ENCODE peak calls at places on chromosomes 13 and 19, in eight cellular contexts. D is IMR-90; M is psoas muscle; T is thoracic aorta; S is endothelial cell of umbilical vein; E is mammary epithelial cell; H is CD8-positive, alpha-beta T cell; L is heart left ventricle. W is an unnamed sample.

GRCh38 chr19:41696402-41697197 is 8.5 kb upstream of the CEACAM7 start:
- DNase-seq in D (no peak), M (no peak), H (no peak), S (peak; percentile 7), L (no peak), E (no peak), T (no peak), W (no peak)

GRCh38 chr13:33992891-33993336 is 175.0 kb downstream of the RFC3 start:
- DNase-seq in T (no peak), M (no peak), L (no peak), S (no peak), H (no peak), D (no peak), E (no peak), W (no peak)

GRCh38 chr13:49869514-49869913 is 66.6 kb downstream of the SPRYD7 start:
- DNase-seq in D (peak; percentile 36), H (no peak), L (no peak), T (no peak), M (no peak), E (no peak), S (peak; percentile 22), W (no peak)

GRCh38 chr19:4910594-4911273 is 1.4 kb downstream of the UHRF1 start:
- DNase-seq in M (no peak), S (peak; percentile 40), T (no peak), H (no peak), D (peak; percentile 64), E (no peak), L (no peak), W (no peak)

GRCh38 chr19:50323782-50324133 is 5.4 kb downstream of the KCNC3 start:
- DNase-seq in T (no peak), H (no peak), D (no peak), L (no peak), S (no peak), M (no peak), E (no peak), W (no peak)

GRCh38 chr19:21317821-21318220 is 11.4 kb downstream of the ZNF708 start:
- DNase-seq in E (no peak), H (no peak), L (no peak), S (no peak), M (no peak), T (no peak), D (no peak), W (no peak)

GRCh38 chr13:44271915-44272341 is 101.7 kb upstream of the SERP2 start:
- DNase-seq in T (no peak), M (peak; percentile 80), E (no peak), S (no peak), H (no peak), D (no peak), L (peak; percentile 44), W (no peak)

GRCh38 chr13:33258437-33259193 is 26.9 kb downstream of the STARD13 start:
- DNase-seq in S (no peak), D (peak; percentile 63), H (no peak), T (no peak), L (no peak), M (no peak), E (no peak), W (no peak)

GRCh38 chr19:53537523-53538377 is at the start of gene ZNF331:
- DNase-seq in M (peak; percentile 93), S (peak; percentile 82), L (peak; percentile 89), H (peak; percentile 97), T (peak; percentile 33), E (peak; percentile 65), D (peak; percentile 83), W (peak; percentile 80)

GRCh38 chr13:76148926-76149325 is 512.8 kb downstream of the LMO7 start:
- DNase-seq in L (no peak), D (peak; percentile 93), H (no peak), T (no peak), S (no peak), M (no peak), E (peak; percentile 39), W (no peak)

GRCh38 chr13:110561335-110562033 is at the start of gene RAB20:
- DNase-seq in L (peak; percentile 91), H (peak; percentile 28), T (peak; percentile 54), S (peak; percentile 67), D (peak; percentile 76), M (peak; percentile 90), E (peak; percentile 76), W (peak; percentile 91)

GRCh38 chr13:40064723-40065122 is 409.3 kb downstream of the COG6 start:
- DNase-seq in T (peak; percentile 44), H (no peak), D (peak; percentile 1), M (no peak), E (peak; percentile 80), L (no peak), S (peak; percentile 57), W (no peak)

GRCh38 chr19:15252398-15253018 is 20.3 kb upstream of the EPHX3 start:
- DNase-seq in D (peak; percentile 45), T (no peak), L (no peak), H (no peak), M (peak; percentile 70), S (peak; percentile 22), E (no peak), W (no peak)

DNA sequence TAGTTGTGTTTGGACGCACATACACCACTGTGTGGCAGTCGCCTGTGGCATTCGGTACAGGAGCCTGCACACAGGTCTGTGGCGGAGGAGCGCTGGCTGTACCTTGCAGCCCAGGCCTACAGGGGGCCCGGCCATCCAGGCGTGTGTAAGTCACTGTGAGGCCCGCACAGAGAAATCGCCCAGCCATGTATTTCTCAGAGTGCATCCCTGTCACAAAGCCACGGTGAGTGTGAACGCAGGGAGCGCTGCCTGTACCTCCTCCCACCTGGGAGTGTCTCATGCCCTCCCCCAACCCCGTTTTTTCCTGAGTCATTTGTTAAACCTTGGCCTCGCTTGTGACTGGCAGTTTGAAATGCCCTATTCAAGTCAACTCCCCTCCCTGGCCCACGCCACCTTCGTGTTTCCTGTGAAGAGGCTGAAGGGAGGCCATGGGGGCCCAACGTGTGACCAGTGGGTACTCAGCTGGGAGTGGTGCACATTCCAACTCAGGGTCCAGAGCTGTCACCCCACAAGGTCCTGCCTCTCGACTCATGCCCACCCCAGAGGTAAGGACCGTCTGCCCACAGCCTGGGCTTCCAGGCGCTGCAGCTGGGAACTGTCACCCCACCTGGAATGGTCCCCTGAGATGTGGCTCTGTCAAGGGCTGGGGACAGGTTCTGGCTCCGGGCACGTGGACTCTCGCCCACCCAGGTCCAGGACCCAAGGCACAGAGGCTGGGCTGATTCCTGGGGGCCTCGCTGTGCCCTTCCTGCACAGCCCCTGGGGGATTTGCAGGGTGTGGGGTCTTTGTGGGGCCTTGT is 11.6 kb upstream of the RASA3 start:
- DNase-seq in S (no peak), T (no peak), M (peak; percentile 40), H (peak; percentile 75), L (peak; percentile 17), E (no peak), D (no peak), W (no peak)
- TF ChIP-seq CTCF in S (peak; percentile 23), T (no peak), M (no peak), H (peak; percentile 30), L (no peak), E (no peak), D (no peak), W (no peak)

GRCh38 chr19:18507727-18508440 is 14.0 kb downstream of the ELL start:
- DNase-seq in L (peak; percentile 54), E (no peak), T (no peak), H (no peak), M (peak; percentile 75), S (peak; percentile 31), D (peak; percentile 39), W (peak; percentile 55)
- H3K4me3 ChIP-seq in L (no peak overlapping the region), E (no peak overlapping the region), T (no peak overlapping the region), H (no peak overlapping the region), M (peak overlapping the region; percentile 17), S (no peak overlapping the region), D (no peak overlapping the region), W (peak overlapping the region; percentile 4)

DNA sequence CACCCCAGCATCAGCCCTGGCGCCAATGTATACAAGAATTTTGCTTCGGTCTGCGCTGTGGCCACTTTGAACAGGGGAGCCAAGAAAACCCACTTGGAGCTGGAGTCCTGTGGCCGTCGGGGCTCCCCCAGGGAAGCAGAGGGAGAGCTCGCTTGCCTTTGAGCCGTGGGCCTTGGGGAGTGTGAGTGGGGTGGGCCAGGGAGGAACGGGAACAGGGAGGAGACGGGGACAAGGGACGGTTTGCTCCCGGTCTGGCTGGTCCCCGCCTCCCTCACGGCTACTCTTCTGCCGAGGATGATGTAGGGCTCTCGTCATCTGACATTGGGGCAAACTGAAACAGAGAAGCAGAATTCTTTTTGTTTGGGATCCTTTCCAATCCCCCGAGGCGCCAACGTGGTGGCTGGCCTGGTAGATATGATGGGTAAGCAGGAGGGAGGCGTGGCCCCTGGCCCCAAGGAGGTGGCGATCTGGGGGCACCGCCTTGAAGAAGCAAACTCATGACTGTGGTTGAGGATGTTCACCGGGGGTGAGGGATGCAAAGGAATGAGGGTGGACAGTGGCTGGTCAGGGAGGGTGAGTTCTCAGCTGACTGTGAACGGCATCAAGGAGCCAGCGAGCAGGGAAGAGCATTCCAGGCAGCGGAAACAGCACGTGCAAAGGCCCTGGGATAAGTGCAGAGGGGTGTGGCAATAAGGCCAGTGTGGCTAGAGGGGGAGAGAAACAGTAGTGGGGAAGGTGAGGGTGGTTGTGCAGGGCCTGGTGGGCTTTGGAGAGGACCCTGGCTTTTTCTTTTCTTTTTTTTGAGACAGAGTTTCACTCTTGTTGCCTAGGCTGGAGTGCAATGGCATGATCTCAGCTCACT is 10.9 kb upstream of the SPC24 start:
- DNase-seq in L (peak; percentile 58), D (no peak), M (peak; percentile 57), H (no peak), E (no peak), S (no peak), T (no peak), W (peak; percentile 51)
- H3K27ac ChIP-seq in L (peak overlapping the region; percentile 82), D (peak overlapping the region; percentile 31), M (peak overlapping the region; percentile 41), H (no peak overlapping the region), E (no peak overlapping the region), S (no peak overlapping the region), T (peak overlapping the region; percentile 90), W (peak overlapping the region; percentile 86)

GRCh38 chr19:1284293-1284978 is 1.2 kb upstream of the EFNA2 start:
- DNase-seq in D (no peak), S (no peak), L (no peak), M (no peak), T (no peak), E (no peak), H (no peak), W (no peak)

GRCh38 chr19:1286451-1286858 is 782 bp downstream of the EFNA2 start:
- DNase-seq in S (no peak), E (no peak), D (no peak), H (no peak), L (no peak), M (no peak), T (no peak), W (no peak)

GRCh38 chr19:1286859-1287621 is 1.4 kb downstream of the EFNA2 start:
- DNase-seq in H (no peak), M (no peak), D (no peak), E (no peak), L (no peak), S (no peak), T (no peak), W (no peak)

GRCh38 chr19:1284979-1285736 is 515 bp upstream of the EFNA2 start:
- DNase-seq in S (no peak), M (no peak), T (no peak), L (no peak), H (no peak), E (no peak), D (no peak), W (no peak)

DNA sequence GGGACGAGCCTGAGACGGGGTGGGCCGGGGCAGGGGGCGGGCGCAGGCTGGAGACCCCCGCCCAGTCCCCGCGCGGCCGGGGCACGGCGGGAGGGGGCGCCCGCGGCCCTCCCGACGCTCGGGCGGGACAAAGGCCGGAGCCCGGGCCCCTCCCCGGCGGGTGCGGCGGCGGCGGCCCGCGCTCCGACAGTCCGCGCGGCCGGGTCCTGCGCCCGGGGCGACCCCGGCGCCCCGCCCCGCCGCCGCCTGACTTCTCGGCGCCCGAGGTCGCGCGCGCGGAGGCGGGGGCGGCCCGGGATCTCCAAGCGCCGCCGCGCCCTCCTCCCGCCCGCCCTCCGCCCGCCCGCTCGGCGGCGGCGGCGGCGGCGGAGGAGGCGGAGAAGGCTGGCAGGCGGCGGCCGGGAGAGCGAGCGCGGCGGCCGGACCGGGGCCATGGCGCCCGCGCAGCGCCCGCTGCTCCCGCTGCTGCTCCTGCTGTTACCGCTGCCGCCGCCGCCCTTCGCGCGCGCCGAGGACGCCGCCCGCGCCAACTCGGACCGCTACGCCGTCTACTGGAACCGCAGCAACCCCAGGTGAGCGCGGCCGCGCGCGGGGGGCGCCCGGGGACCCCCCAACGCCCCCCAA is at the start of gene EFNA2:
- DNase-seq in L (no peak), T (no peak), S (no peak), D (no peak), H (no peak), M (no peak), E (no peak), W (no peak)
- TF ChIP-seq CTCF in L (no peak), T (no peak), S (no peak), D (peak; percentile 6), H (no peak), M (no peak), E (no peak), W (no peak)